ENCODE peak calls at places on chromosomes 11 and 22, in five cellular contexts. O, M, H, U and G are unnamed samples.

GRCh38 chr22:32574397-32574796 is 99.8 kb downstream of the FBXO7 start:
- DNase-seq in O (no peak), M (no peak), H (no peak), U (no peak), G (no peak)

GRCh38 chr22:42613869-42614268 is 814 bp downstream of the POLDIP3 start:
- DNase-seq in O (no peak), M (no peak), H (no peak), U (peak), G (no peak)

GRCh38 chr11:4127357-4127756 is 32.8 kb downstream of the RRM1 start:
- DNase-seq in O (no peak), M (no peak), H (no peak), U (no peak), G (no peak)

GRCh38 chr11:43508511-43508918 is 149.8 kb downstream of the TTC17 start:
- DNase-seq in O (peak), M (no peak), H (no peak), U (peak), G (no peak)

GRCh38 chr22:33873666-33874065 is 46.6 kb downstream of the LARGE1 start:
- DNase-seq in O (no peak), M (no peak), H (no peak), U (no peak), G (no peak)

GRCh38 chr22:26502688-26503561 is 9.3 kb downstream of the TFIP11 start:
- DNase-seq in O (peak), M (peak), H (peak), U (peak), G (no peak)

GRCh38 chr11:78562398-78562797 is 12.3 kb downstream of the NARS2 start:
- DNase-seq in O (peak), M (no peak), H (no peak), U (peak), G (no peak)

GRCh38 chr11:71062199-71062598 is 190.2 kb downstream of the SHANK2 start:
- DNase-seq in O (no peak), M (no peak), H (no peak), U (no peak), G (no peak)

GRCh38 chr11:65013130-65013691 is 749 bp upstream of the ARL2 start:
- DNase-seq in O (peak), M (peak), H (peak), U (no peak), G (peak)

GRCh38 chr11:101003468-101003867 is 126.1 kb downstream of the PGR start:
- DNase-seq in O (no peak), M (no peak), H (no peak), U (no peak), G (no peak)

GRCh38 chr11:97972731-97973130 is 1048.0 kb upstream of the CNTN5 start:
- DNase-seq in O (no peak), M (no peak), H (no peak), U (no peak), G (no peak)

GRCh38 chr11:3989891-3990290 is 104.7 kb upstream of the RRM1 start:
- DNase-seq in O (no peak), M (no peak), H (no peak), U (no peak), G (no peak)

GRCh38 chr11:134498326-134499139 is 86.5 kb upstream of the B3GAT1 start:
- DNase-seq in O (no peak), M (no peak), H (no peak), U (no peak), G (peak)

GRCh38 chr22:19576460-19577421 is 52.5 kb upstream of the CLDN5 start:
- DNase-seq in O (peak), M (peak), H (no peak), U (peak), G (no peak)

GRCh38 chr11:72373163-72373562 is 61.2 kb downstream of the CLPB start:
- DNase-seq in O (peak), M (peak), H (no peak), U (no peak), G (no peak)

GRCh38 chr22:34950480-34950879 is 115.5 kb upstream of the ISX start:
- DNase-seq in O (no peak), M (no peak), H (no peak), U (no peak), G (no peak)

GRCh38 chr22:38802671-38803121 is 8.8 kb upstream of the DNAL4 start:
- DNase-seq in O (peak), M (peak), H (no peak), U (peak), G (peak)

GRCh38 chr22:18104566-18104965 is 6.0 kb upstream of the TUBA8 start:
- DNase-seq in O (peak), M (no peak), H (no peak), U (peak), G (no peak)

GRCh38 chr11:27443746-27444465 is 28.7 kb downstream of the LGR4 start:
- DNase-seq in O (no peak), M (no peak), H (no peak), U (no peak), G (no peak)

GRCh38 chr22:35443790-35444684 is 44.1 kb downstream of the MCM5 start:
- DNase-seq in O (no peak), M (no peak), H (no peak), U (no peak), G (no peak)

GRCh38 chr11:129881570-129882170 is 13.7 kb downstream of the NFRKB start:
- DNase-seq in O (peak), M (peak), H (no peak), U (no peak), G (no peak)

GRCh38 chr11:110356769-110357671 is 60.6 kb upstream of the RDX start:
- DNase-seq in O (peak), M (peak), H (no peak), U (peak), G (no peak)

GRCh38 chr22:20514658-20515406 is 7.4 kb downstream of the MED15 start:
- DNase-seq in O (peak), M (no peak), H (no peak), U (peak), G (no peak)

GRCh38 chr11:290621-291231 is 1.8 kb downstream of the PGGHG start:
- DNase-seq in O (no peak), M (no peak), H (no peak), U (no peak), G (peak)

GRCh38 chr22:23969071-23969470 is 2.4 kb downstream of the DDTL start:
- DNase-seq in O (no peak), M (no peak), H (no peak), U (no peak), G (peak)

GRCh38 chr11:108199446-108200321 is 22.8 kb downstream of the NPAT start:
- DNase-seq in O (peak), M (no peak), H (no peak), U (peak), G (no peak)

GRCh38 chr22:38165929-38166593 is 15.6 kb downstream of the PLA2G6 start:
- DNase-seq in O (no peak), M (no peak), H (no peak), U (no peak), G (no peak)

GRCh38 chr11:113730887-113731726 is 25.0 kb upstream of the TMPRSS5 start:
- DNase-seq in O (peak), M (peak), H (no peak), U (peak), G (no peak)

GRCh38 chr22:31148953-31149627 is 8.8 kb upstream of the PLA2G3 start:
- DNase-seq in O (peak), M (peak), H (no peak), U (peak), G (peak)

GRCh38 chr11:23957309-23957708 is 539.5 kb upstream of the LUZP2 start:
- DNase-seq in O (peak), M (no peak), H (no peak), U (no peak), G (no peak)

GRCh38 chr22:25764270-25765015 is 22.5 kb downstream of the MYO18B start:
- DNase-seq in O (no peak), M (no peak), H (no peak), U (no peak), G (no peak)

GRCh38 chr11:11772865-11773515 is 68.8 kb upstream of the USP47 start:
- DNase-seq in O (no peak), M (no peak), H (no peak), U (no peak), G (no peak)

GRCh38 chr22:35739642-35740041 is 22.0 kb downstream of the APOL5 start:
- DNase-seq in O (no peak), M (no peak), H (no peak), U (no peak), G (no peak)

GRCh38 chr11:86896486-86896885 is 58.7 kb downstream of the FZD4 start:
- DNase-seq in O (peak), M (no peak), H (no peak), U (peak), G (no peak)

GRCh38 chr11:131760191-131760951 is 390.0 kb downstream of the NTM start:
- DNase-seq in O (peak), M (no peak), H (no peak), U (peak), G (no peak)

GRCh38 chr22:19546680-19547079 is 22.5 kb upstream of the CLDN5 start:
- DNase-seq in O (no peak), M (no peak), H (no peak), U (no peak), G (no peak)